ENCODE peak calls at places on chromosomes 12 and 14, in seven cellular contexts. Y is neural progenitor cell, D is Peyer's patch, N is neuronal stem cell, X is upper lobe of right lung, R is endodermal cell, J is A549. W is an unnamed sample. For H3K9me3 and H3K4me1, the result is how much of the 10 kb centered on the place peaks cover.

GRCh38 chr12:124456652-124457152 is 110.7 kb downstream of the NCOR2 start:
- DNase-seq in J (no peak), X (no peak), D (peak), N (no peak), Y (no peak), R (no peak), W (peak)

GRCh38 chr12:32455607-32456063 is 56.3 kb downstream of the FGD4 start:
- DNase-seq in N (peak), Y (peak), X (no peak), R (peak), D (no peak), J (peak), W (no peak)

GRCh38 chr12:505221-505620 is 45.5 kb downstream of the B4GALNT3 start:
- DNase-seq in J (no peak), R (peak), Y (no peak), X (no peak), N (no peak), D (no peak), W (no peak)

GRCh38 chr12:78981-79380 is 12.4 kb downstream of the IQSEC3 start:
- DNase-seq in D (no peak), R (peak), X (no peak), N (no peak), J (no peak), Y (no peak), W (no peak)

GRCh38 chr12:103495783-103496456 is at the start of gene C12orf42:
- DNase-seq in D (peak), J (peak), N (peak), X (no peak), Y (peak), R (peak), W (no peak)

GRCh38 chr14:22221508-22221907 is 367.5 kb downstream of the DAD1 start:
- DNase-seq in Y (peak), X (no peak), R (no peak), D (no peak), N (no peak), J (peak), W (no peak)

GRCh38 chr14:72254202-72254939 is 322.1 kb downstream of the RGS6 start:
- DNase-seq in D (no peak), J (no peak), Y (no peak), N (no peak), R (no peak), X (no peak), W (no peak)

GRCh38 chr12:108578813-108579212 is 16.4 kb downstream of the ISCU start:
- DNase-seq in J (no peak), D (no peak), N (no peak), X (no peak), Y (no peak), R (no peak), W (no peak)

GRCh38 chr14:36085861-36086260 is 90.7 kb downstream of the PTCSC3 start:
- DNase-seq in X (no peak), Y (no peak), R (no peak), D (no peak), N (no peak), J (no peak), W (no peak)

GRCh38 chr14:100297320-100298300 is 8.6 kb downstream of the SLC25A29 start:
- DNase-seq in J (no peak), X (peak), Y (no peak), D (peak), R (no peak), N (no peak), W (peak)

GRCh38 chr14:54650331-54651017 is 83.5 kb downstream of the SAMD4A start:
- DNase-seq in N (no peak), J (peak), Y (no peak), R (peak), D (peak), X (peak), W (peak)

GRCh38 chr12:2925322-2925995 is 33.7 kb upstream of the TEAD4 start:
- DNase-seq in N (no peak), X (no peak), R (no peak), J (no peak), D (peak), Y (no peak), W (no peak)

GRCh38 chr12:75938189-75938588 is 93.4 kb downstream of the PHLDA1 start:
- DNase-seq in J (no peak), R (no peak), X (no peak), D (no peak), Y (no peak), N (no peak), W (no peak)

GRCh38 chr12:107304588-107305532 is 211.5 kb upstream of the CRY1 start:
- DNase-seq in R (no peak), X (no peak), Y (no peak), N (no peak), J (peak), D (no peak), W (no peak)

GRCh38 chr12:101298426-101298825 is 18.5 kb downstream of the UTP20 start:
- DNase-seq in X (no peak), D (no peak), N (no peak), J (peak), R (no peak), Y (no peak), W (no peak)

GRCh38 chr12:2294651-2295475 is 242.1 kb downstream of the CACNA1C start:
- DNase-seq in X (peak), D (no peak), N (no peak), R (peak), Y (no peak), J (no peak), W (peak)

GRCh38 chr14:37816135-37816534 is 220.7 kb downstream of the TTC6 start:
- DNase-seq in R (no peak), X (no peak), N (no peak), D (no peak), J (no peak), Y (no peak), W (no peak)

GRCh38 chr14:100693877-100694578 is 32.7 kb upstream of the DLK1 start:
- DNase-seq in Y (no peak), N (no peak), X (no peak), D (no peak), J (no peak), R (no peak), W (no peak)

GRCh38 chr12:29717540-29718100 is 66.1 kb downstream of the TMTC1 start:
- DNase-seq in J (no peak), Y (no peak), X (no peak), N (no peak), D (no peak), R (no peak), W (no peak)

GRCh38 chr12:51977320-51977753 is 25.8 kb downstream of the ACVR1B start:
- DNase-seq in R (no peak), X (no peak), J (no peak), Y (no peak), D (no peak), N (no peak), W (no peak)

GRCh38 chr12:31897791-31898503 is 61.3 kb upstream of the RESF1 start:
- DNase-seq in N (no peak), D (peak), X (peak), J (peak), Y (peak), R (peak), W (no peak)

GRCh38 chr12:7131502-7131866 is 1.3 kb downstream of the CLSTN3 start:
- DNase-seq in N (no peak), Y (peak), D (no peak), J (no peak), R (no peak), X (no peak), W (no peak)

GRCh38 chr12:124568431-124569374 is 1.3 kb upstream of the NCOR2 start:
- DNase-seq in J (peak), Y (peak), N (no peak), D (peak), R (peak), X (peak), W (peak)

GRCh38 chr14:89408907-89409675 is 7.9 kb downstream of the FOXN3 start:
- DNase-seq in Y (no peak), D (peak), N (no peak), R (no peak), X (peak), J (no peak), W (no peak)

GRCh38 chr12:90481748-90482147 is 473.2 kb downstream of the CCER1 start:
- DNase-seq in R (no peak), D (no peak), J (no peak), X (no peak), N (no peak), Y (no peak), W (no peak)

GRCh38 chr12:85641796-85642195 is 194.4 kb downstream of the RASSF9 start:
- DNase-seq in N (no peak), Y (no peak), X (no peak), J (no peak), R (no peak), D (no peak), W (no peak)

GRCh38 chr14:52948039-52948438 is 2.8 kb downstream of the FERMT2 start:
- DNase-seq in X (no peak), D (no peak), R (no peak), Y (no peak), N (no peak), J (no peak), W (no peak)

GRCh38 chr12:99111600-99111999 is 466.5 kb downstream of the APAF1 start:
- DNase-seq in Y (peak), X (no peak), N (no peak), R (no peak), J (no peak), D (no peak), W (no peak)

GRCh38 chr14:44767646-44768173 is 194.0 kb downstream of the KLHL28 start:
- DNase-seq in N (no peak), R (peak), Y (no peak), X (no peak), J (no peak), D (no peak), W (no peak)

GRCh38 chr14:21022686-21023085 is 2.2 kb downstream of the NDRG2 start:
- DNase-seq in J (no peak), X (no peak), R (peak), N (no peak), D (no peak), Y (no peak), W (no peak)

GRCh38 chr12:15688202-15688736 is 100.9 kb downstream of the EPS8 start:
- DNase-seq in Y (no peak), R (peak), J (peak), X (peak), N (no peak), D (peak), W (peak)

GRCh38 chr12:51020448-51021182 is 5.6 kb downstream of the SLC11A2 start:
- DNase-seq in R (no peak), Y (no peak), J (no peak), X (no peak), N (no peak), D (peak), W (no peak)

GRCh38 chr12:15152864-15153263 is 68.4 kb downstream of the RERG start:
- DNase-seq in N (no peak), X (no peak), Y (no peak), J (peak), R (no peak), D (no peak), W (no peak)

GRCh38 chr14:53144244-53144643 is 8.9 kb downstream of the DDHD1 start:
- DNase-seq in X (no peak), D (no peak), Y (no peak), N (no peak), R (no peak), J (no peak), W (no peak)

GRCh38 chr14:99730876-99731351 is 46.8 kb downstream of the CYP46A1 start:
- DNase-seq in Y (no peak), N (no peak), X (peak), D (peak), J (no peak), R (no peak), W (peak)

GRCh38 chr12:24226745-24227350 is 277.4 kb upstream of the SOX5 start:
- DNase-seq in X (no peak), D (no peak), R (peak), N (no peak), Y (no peak), J (peak), W (peak)

GRCh38 chr14:52553002-52553670 is 500 bp downstream of the GPR137C start:
- DNase-seq in R (peak), Y (peak), N (no peak), D (peak), J (no peak), X (peak), W (peak)

DNA sequence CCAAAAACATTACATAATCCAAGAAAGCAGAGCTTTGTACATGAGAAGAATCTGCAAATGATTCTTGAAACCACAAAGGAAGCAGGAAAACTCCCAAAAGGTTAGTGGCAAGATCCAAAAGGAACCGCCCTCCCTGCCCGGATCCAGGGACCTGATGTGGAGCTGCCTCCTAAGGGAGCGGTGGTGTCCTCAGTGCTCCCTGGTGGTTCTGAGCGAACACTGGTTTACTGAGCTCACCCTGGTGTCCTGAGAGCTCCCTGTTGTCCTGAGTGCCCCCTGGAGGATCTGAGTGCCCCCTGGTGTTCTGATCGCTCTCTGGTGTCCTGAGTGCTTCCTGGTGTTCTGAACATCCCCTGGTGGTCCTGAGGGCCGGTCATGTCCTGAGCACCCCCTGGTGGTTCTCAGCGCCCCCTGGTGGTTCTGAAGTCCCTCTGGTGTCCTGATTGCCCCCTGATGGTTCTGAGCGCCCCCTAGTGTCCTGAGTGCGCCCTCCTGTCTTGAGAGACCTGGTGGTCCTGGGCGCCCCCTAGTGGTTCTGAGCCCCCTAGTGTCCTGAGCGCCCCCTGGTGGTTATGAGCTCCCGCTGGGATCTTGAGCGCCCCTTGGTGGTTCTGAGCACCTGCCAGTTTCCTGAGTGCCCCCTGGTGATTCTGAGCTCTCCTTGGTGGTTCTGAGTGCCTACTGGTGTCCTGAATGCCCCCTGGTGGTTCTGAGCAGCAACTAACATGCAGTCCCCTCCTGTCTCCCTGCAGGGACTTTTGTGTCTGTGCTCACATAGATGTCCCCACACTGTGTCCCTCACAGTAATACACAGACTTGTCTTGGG is 891.1 kb downstream of the TMEM121 start:
- DNase-seq in R (peak), N (no peak), Y (peak), J (peak), D (peak), X (peak), W (peak)
- H3K9me3 ChIP-seq in R (half or more), N (under half), Y (under half), J (under half), D (under half), X (under half), W (under half)

DNA sequence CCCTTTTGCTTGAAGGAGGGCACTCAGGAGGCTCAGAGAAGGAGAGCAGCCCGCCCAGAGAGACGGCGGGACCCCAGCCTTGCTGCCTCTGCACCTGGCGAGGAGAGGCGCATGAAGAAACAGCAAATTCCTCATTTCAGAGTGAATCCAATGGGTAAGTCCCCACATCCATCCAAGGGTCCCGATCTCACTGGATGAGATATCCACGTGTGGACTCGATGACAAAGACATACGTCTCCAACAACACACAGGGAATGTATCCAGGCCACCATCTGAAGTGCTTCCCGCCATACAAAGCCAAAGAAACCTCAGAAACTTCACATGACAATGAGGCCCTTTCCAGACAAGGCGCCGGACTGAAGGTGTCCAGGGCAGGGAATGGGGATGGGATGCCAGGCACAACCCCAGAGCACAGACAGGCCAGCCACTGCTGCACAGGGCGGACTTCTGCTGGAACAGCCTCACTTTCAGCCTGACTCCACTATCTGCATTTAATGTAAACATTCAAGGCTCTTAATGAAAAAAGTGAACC is 14.5 kb downstream of the CCDC88C start:
- DNase-seq in R (no peak), N (no peak), X (no peak), D (no peak), J (no peak), Y (no peak), W (no peak)
- H3K27ac ChIP-seq in R (no peak), N (no peak), X (peak), D (peak), J (no peak), Y (peak), W (no peak)

DNA sequence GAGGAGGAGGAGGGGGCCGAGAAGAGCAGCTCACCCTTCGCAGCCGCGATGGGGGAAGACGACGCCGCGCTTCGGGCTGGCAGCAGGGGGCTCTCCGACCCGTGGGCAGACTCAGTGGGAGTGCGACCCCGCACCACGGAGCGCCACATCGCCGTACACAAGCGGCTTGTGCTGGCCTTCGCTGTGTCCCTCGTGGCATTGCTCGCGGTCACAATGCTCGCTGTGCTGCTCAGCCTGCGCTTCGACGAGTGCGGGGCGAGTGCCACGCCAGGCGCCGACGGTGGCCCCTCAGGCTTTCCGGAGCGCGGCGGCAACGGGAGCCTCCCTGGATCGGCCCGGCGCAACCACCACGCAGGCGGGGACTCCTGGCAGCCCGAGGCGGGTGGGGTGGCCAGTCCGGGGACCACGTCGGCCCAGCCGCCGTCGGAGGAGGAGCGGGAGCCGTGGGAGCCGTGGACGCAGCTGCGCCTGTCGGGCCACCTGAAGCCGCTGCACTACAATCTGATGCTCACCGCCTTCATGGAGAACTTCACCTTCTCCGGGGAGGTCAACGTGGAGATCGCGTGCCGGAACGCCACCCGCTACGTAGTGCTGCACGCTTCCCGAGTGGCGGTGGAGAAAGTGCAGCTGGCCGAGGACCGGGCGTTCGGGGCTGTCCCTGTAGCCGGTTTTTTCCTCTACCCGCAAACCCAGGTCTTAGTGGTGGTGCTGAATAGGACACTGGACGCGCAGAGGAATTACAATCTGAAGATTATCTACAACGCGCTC is 745 bp downstream of the TRHDE start:
- DNase-seq in X (peak), D (no peak), N (peak), R (peak), Y (peak), J (no peak), W (peak)
- H3K4me1 ChIP-seq in X (under half), D (under half), N (under half), R (under half), Y (under half), J (under half), W (under half)

GRCh38 chr12:34402899-34403705 is 380.8 kb downstream of the ALG10 start:
- DNase-seq in Y (no peak), R (peak), D (peak), J (no peak), X (peak), N (no peak), W (peak)

GRCh38 chr12:34401659-34402227 is 379.4 kb downstream of the ALG10 start:
- DNase-seq in J (no peak), X (peak), R (peak), Y (no peak), N (no peak), D (peak), W (peak)

GRCh38 chr12:34403706-34404376 is 381.5 kb downstream of the ALG10 start:
- DNase-seq in Y (no peak), N (no peak), D (peak), R (no peak), J (no peak), X (peak), W (peak)

GRCh38 chr12:34400986-34401658 is 378.8 kb downstream of the ALG10 start:
- DNase-seq in D (peak), R (peak), J (no peak), X (peak), Y (no peak), N (no peak), W (no peak)

GRCh38 chr12:34402228-34402898 is 380.1 kb downstream of the ALG10 start:
- DNase-seq in N (no peak), J (no peak), R (peak), D (peak), X (peak), Y (no peak), W (peak)
- H3K9me3 ChIP-seq in N (under half), J (under half), R (under half), D (under half), X (under half), Y (under half), W (under half)

GRCh38 chr12:92558806-92559205 is 144.0 kb upstream of the PLEKHG7 start:
- DNase-seq in R (no peak), D (no peak), Y (no peak), X (no peak), N (no peak), J (no peak), W (no peak)

GRCh38 chr12:92556622-92557421 is 146.0 kb upstream of the PLEKHG7 start:
- DNase-seq in J (no peak), X (no peak), N (no peak), R (no peak), Y (no peak), D (no peak), W (no peak)

GRCh38 chr12:92558241-92558773 is 144.5 kb upstream of the PLEKHG7 start:
- DNase-seq in R (no peak), N (no peak), X (no peak), Y (no peak), J (no peak), D (no peak), W (no peak)

GRCh38 chr12:92556141-92556540 is 146.6 kb upstream of the PLEKHG7 start:
- DNase-seq in N (no peak), R (no peak), D (no peak), J (no peak), X (no peak), Y (no peak), W (no peak)

DNA sequence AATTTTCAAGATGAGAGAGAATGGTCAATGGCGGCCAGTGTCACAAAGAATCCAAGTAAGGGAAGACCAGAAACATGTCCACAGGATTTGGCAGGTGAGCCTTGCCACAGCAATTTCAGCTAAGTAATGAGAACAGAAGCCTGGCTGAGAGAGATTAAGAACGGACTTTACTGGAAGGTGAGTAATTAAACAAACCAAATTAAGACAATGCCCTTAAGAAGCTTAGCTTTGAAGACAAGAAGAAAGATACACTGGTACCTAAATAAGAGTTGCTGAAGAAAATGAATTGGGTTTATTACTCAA is 145.4 kb upstream of the PLEKHG7 start:
- DNase-seq in X (no peak), N (no peak), Y (no peak), D (no peak), J (no peak), R (no peak), W (no peak)
- H3K27ac ChIP-seq in X (no peak), N (no peak), Y (no peak), D (peak), J (peak), R (no peak), W (no peak)

GRCh38 chr14:68820536-68820935 is 27.7 kb upstream of the ZFP36L1 start:
- DNase-seq in R (no peak), D (peak), X (no peak), Y (no peak), N (no peak), J (no peak), W (no peak)
- H3K4me1 ChIP-seq in R (under half), D (under half), X (under half), Y (under half), N (under half), J (under half), W (under half)

W was measured in right cardiac atrium.